ENCODE peak calls at places on chromosomes 13 and 19, in four cellular contexts. One of them, this sample, is unnamed.

GRCh38 chr19:16849168-16849567 is 20.0 kb downstream of the SIN3B start:
- DNase-seq in K562: no peak
- DNase-seq in WTC11: no peak
- DNase-seq in HepG2: no peak
- DNase-seq in this sample: no peak

GRCh38 chr13:113862191-113862765 is 1.6 kb downstream of the GAS6 start:
- DNase-seq in K562: no peak
- DNase-seq in WTC11: no peak
- DNase-seq in HepG2: no peak
- DNase-seq in this sample: no peak

GRCh38 chr13:109951491-109951890 is 165.1 kb upstream of the IRS2 start:
- DNase-seq in K562: no peak
- DNase-seq in WTC11: no peak
- DNase-seq in HepG2: no peak
- DNase-seq in this sample: no peak

GRCh38 chr13:113429608-113429985 is 23.7 kb downstream of the ADPRHL1 start:
- DNase-seq in K562: no peak
- DNase-seq in WTC11: no peak
- DNase-seq in HepG2: no peak
- DNase-seq in this sample: no peak

GRCh38 chr19:5397804-5398692 is 57.2 kb upstream of the ZNRF4 start:
- DNase-seq in K562: peak; percentile 49
- DNase-seq in WTC11: peak; percentile 55
- DNase-seq in HepG2: peak; percentile 16
- DNase-seq in this sample: peak; percentile 56

GRCh38 chr19:40553885-40554857 is 22.5 kb upstream of the SHKBP1 start:
- DNase-seq in K562: no peak
- DNase-seq in WTC11: peak; percentile 72
- DNase-seq in HepG2: no peak
- DNase-seq in this sample: no peak

GRCh38 chr19:53463263-53463662 is 4.3 kb upstream of the ZNF813 start:
- DNase-seq in K562: peak; percentile 19
- DNase-seq in WTC11: peak; percentile 95
- DNase-seq in HepG2: no peak
- DNase-seq in this sample: no peak

GRCh38 chr13:49679244-49679643 is 12.0 kb downstream of the EBPL start:
- DNase-seq in K562: peak; percentile 8
- DNase-seq in WTC11: no peak
- DNase-seq in HepG2: peak; percentile 39
- DNase-seq in this sample: no peak

GRCh38 chr13:81987159-81987558 is 1646.2 kb upstream of the SPRY2 start:
- DNase-seq in K562: no peak
- DNase-seq in WTC11: no peak
- DNase-seq in HepG2: peak; percentile 1
- DNase-seq in this sample: peak; percentile 33

GRCh38 chr13:111140562-111141105 is 25.5 kb downstream of the ARHGEF7 start:
- DNase-seq in K562: no peak
- DNase-seq in WTC11: no peak
- DNase-seq in HepG2: no peak
- DNase-seq in this sample: no peak
- TF ChIP-seq ELF4 in K562: no peak
- TF ChIP-seq ELF4 in WTC11: no peak
- TF ChIP-seq ELF4 in HepG2: no peak
- TF ChIP-seq ELF4 in this sample: no peak

GRCh38 chr13:73416093-73416492 is 357.3 kb downstream of the KLF5 start:
- DNase-seq in K562: no peak
- DNase-seq in WTC11: no peak
- DNase-seq in HepG2: no peak
- DNase-seq in this sample: no peak

GRCh38 chr13:73417012-73417615 is 358.3 kb downstream of the KLF5 start:
- DNase-seq in K562: peak; percentile 32
- DNase-seq in WTC11: no peak
- DNase-seq in HepG2: peak; percentile 27
- DNase-seq in this sample: peak; percentile 59

GRCh38 chr13:73422973-73423372 is 364.2 kb downstream of the KLF5 start:
- DNase-seq in K562: no peak
- DNase-seq in WTC11: no peak
- DNase-seq in HepG2: no peak
- DNase-seq in this sample: no peak

GRCh38 chr13:73421310-73421912 is 362.6 kb downstream of the KLF5 start:
- DNase-seq in K562: no peak
- DNase-seq in WTC11: no peak
- DNase-seq in HepG2: no peak
- DNase-seq in this sample: no peak
- TF ChIP-seq ELF4 in K562: no peak
- TF ChIP-seq ELF4 in WTC11: no peak
- TF ChIP-seq ELF4 in HepG2: no peak
- TF ChIP-seq ELF4 in this sample: no peak

GRCh38 chr13:48235814-48236135 is 2.8 kb downstream of the ITM2B start:
- DNase-seq in K562: no peak
- DNase-seq in WTC11: no peak
- DNase-seq in HepG2: no peak
- DNase-seq in this sample: no peak

GRCh38 chr13:48236528-48237353 is 3.7 kb downstream of the ITM2B start:
- DNase-seq in K562: no peak
- DNase-seq in WTC11: no peak
- DNase-seq in HepG2: no peak
- DNase-seq in this sample: no peak

GRCh38 chr13:48233886-48234488 is 981 bp downstream of the ITM2B start:
- DNase-seq in K562: no peak
- DNase-seq in WTC11: no peak
- DNase-seq in HepG2: no peak
- DNase-seq in this sample: no peak

GRCh38 chr13:48234652-48235099 is 1.7 kb downstream of the ITM2B start:
- DNase-seq in K562: no peak
- DNase-seq in WTC11: no peak
- DNase-seq in HepG2: no peak
- DNase-seq in this sample: no peak

DNA sequence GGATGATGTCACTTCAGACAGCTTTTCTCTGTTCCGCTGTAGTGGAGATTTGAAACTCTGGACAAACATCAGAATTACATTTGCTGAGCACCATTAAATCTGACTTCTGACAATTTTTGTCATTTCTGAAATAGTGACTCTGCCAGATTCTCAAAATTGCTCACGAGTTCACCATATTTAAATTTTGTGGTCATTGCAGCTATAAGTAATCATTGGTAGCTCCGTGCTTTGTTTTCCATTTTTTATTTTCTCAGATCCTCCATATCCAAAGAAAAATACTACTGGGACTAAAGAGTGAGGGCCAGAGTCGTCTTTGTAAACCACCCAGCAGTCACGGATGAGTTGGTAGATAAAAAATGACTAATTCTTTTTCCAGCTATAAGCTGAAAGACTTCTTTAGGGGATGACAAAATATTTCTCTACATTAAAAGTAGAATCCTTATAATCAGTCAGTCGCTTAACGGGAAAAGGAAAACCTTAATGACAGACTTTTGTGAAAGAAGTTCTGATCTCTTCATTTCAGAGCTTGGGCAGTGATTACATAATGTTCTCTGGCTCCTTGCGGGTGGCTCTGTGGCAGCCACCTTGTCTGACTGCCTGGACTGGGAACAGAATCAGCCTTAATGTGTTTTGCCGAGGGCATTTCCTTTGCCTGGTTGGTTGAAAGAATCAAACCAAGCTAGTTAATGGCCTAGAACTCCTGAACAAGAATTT is 2.3 kb downstream of the ITM2B start:
- DNase-seq in K562: no peak
- DNase-seq in WTC11: no peak
- DNase-seq in HepG2: no peak
- DNase-seq in this sample: peak; percentile 30
- TF ChIP-seq ELF4 in K562: no peak
- TF ChIP-seq ELF4 in WTC11: no peak
- TF ChIP-seq ELF4 in HepG2: no peak
- TF ChIP-seq ELF4 in this sample: no peak

GRCh38 chr13:20128459-20128927 is 32.4 kb downstream of the GJA3 start:
- DNase-seq in K562: no peak
- DNase-seq in WTC11: peak; percentile 41
- DNase-seq in HepG2: peak; percentile 15
- DNase-seq in this sample: no peak

GRCh38 chr13:20127563-20128458 is 33.0 kb downstream of the GJA3 start:
- DNase-seq in K562: no peak
- DNase-seq in WTC11: peak; percentile 64
- DNase-seq in HepG2: peak; percentile 53
- DNase-seq in this sample: peak; percentile 46

GRCh38 chr13:20125783-20126165 is 35.1 kb downstream of the GJA3 start:
- DNase-seq in K562: no peak
- DNase-seq in WTC11: no peak
- DNase-seq in HepG2: no peak
- DNase-seq in this sample: no peak

GRCh38 chr13:20126460-20127262 is 34.2 kb downstream of the GJA3 start:
- DNase-seq in K562: no peak
- DNase-seq in WTC11: no peak
- DNase-seq in HepG2: no peak
- DNase-seq in this sample: no peak

GRCh38 chr13:20127263-20127562 is 33.6 kb downstream of the GJA3 start:
- DNase-seq in K562: no peak
- DNase-seq in WTC11: no peak
- DNase-seq in HepG2: peak; percentile 9
- DNase-seq in this sample: no peak
- TF ChIP-seq ELF4 in K562: no peak
- TF ChIP-seq ELF4 in WTC11: no peak
- TF ChIP-seq ELF4 in HepG2: no peak
- TF ChIP-seq ELF4 in this sample: no peak

GRCh38 chr19:6501740-6502648 is at the start of gene TUBB4A:
- DNase-seq in K562: peak; percentile 34
- DNase-seq in WTC11: peak; percentile 50
- DNase-seq in HepG2: no peak
- DNase-seq in this sample: peak; percentile 65
- TF ChIP-seq ELF4 in K562: no peak
- TF ChIP-seq ELF4 in WTC11: no peak
- TF ChIP-seq ELF4 in HepG2: no peak
- TF ChIP-seq ELF4 in this sample: no peak

GRCh38 chr13:99416411-99417121 is 84.7 kb upstream of the TM9SF2 start:
- DNase-seq in K562: no peak
- DNase-seq in WTC11: no peak
- DNase-seq in HepG2: no peak
- DNase-seq in this sample: no peak
- TF ChIP-seq ELF4 in K562: no peak
- TF ChIP-seq ELF4 in WTC11: no peak
- TF ChIP-seq ELF4 in HepG2: no peak
- TF ChIP-seq ELF4 in this sample: no peak

GRCh38 chr13:38630780-38631179 is 56.1 kb upstream of the FREM2 start:
- DNase-seq in K562: no peak
- DNase-seq in WTC11: no peak
- DNase-seq in HepG2: no peak
- DNase-seq in this sample: no peak
- TF ChIP-seq ELF4 in K562: no peak
- TF ChIP-seq ELF4 in WTC11: no peak
- TF ChIP-seq ELF4 in HepG2: no peak
- TF ChIP-seq ELF4 in this sample: no peak

GRCh38 chr13:75947448-75947847 is 311.3 kb downstream of the LMO7 start:
- DNase-seq in K562: peak; percentile 55
- DNase-seq in WTC11: no peak
- DNase-seq in HepG2: no peak
- DNase-seq in this sample: no peak
- TF ChIP-seq ELF4 in K562: no peak
- TF ChIP-seq ELF4 in WTC11: no peak
- TF ChIP-seq ELF4 in HepG2: no peak
- TF ChIP-seq ELF4 in this sample: no peak

GRCh38 chr13:100363351-100363750 is 225.2 kb downstream of the GGACT start:
- DNase-seq in K562: no peak
- DNase-seq in WTC11: no peak
- DNase-seq in HepG2: no peak
- DNase-seq in this sample: no peak
- TF ChIP-seq ELF4 in K562: no peak
- TF ChIP-seq ELF4 in WTC11: no peak
- TF ChIP-seq ELF4 in HepG2: no peak
- TF ChIP-seq ELF4 in this sample: no peak

This sample was measured in HEK293T.